ENCODE peak calls at places on chromosomes 16 and 17, in four cellular contexts. One of them, this sample, is unnamed.

GRCh38 chr17:63032141-63032540 is 66.1 kb downstream of the TANC2 start:
- DNase-seq in WTC11: no peak
- DNase-seq in cardiac fibroblast: no peak
- DNase-seq in A673: no peak
- DNase-seq in this sample: no peak

GRCh38 chr17:61409301-61410099 is 9.9 kb downstream of the TBX2 start:
- DNase-seq in WTC11: peak
- DNase-seq in cardiac fibroblast: peak
- DNase-seq in A673: peak
- DNase-seq in this sample: no peak

GRCh38 chr16:31427441-31428276 is 501 bp downstream of the COX6A2 start:
- DNase-seq in cardiac fibroblast: peak
- DNase-seq in A673: peak
- DNase-seq in WTC11: peak
- DNase-seq in this sample: no peak

GRCh38 chr16:49376206-49376605 is 2.6 kb downstream of the C16orf78 start:
- DNase-seq in WTC11: no peak
- DNase-seq in A673: no peak
- DNase-seq in cardiac fibroblast: no peak
- DNase-seq in this sample: no peak

GRCh38 chr17:19719365-19720209 is 3.2 kb upstream of the SLC47A2 start:
- DNase-seq in WTC11: no peak
- DNase-seq in cardiac fibroblast: no peak
- DNase-seq in A673: no peak
- DNase-seq in this sample: no peak

GRCh38 chr17:39617446-39618251 is 9.1 kb upstream of the PPP1R1B start:
- DNase-seq in cardiac fibroblast: peak
- DNase-seq in A673: peak
- DNase-seq in WTC11: no peak
- DNase-seq in this sample: peak

GRCh38 chr17:48628641-48629410 is 2.7 kb upstream of the HOXB9 start:
- DNase-seq in cardiac fibroblast: no peak
- DNase-seq in A673: no peak
- DNase-seq in WTC11: no peak
- DNase-seq in this sample: no peak

GRCh38 chr16:30691907-30692306 is 7.1 kb upstream of the SRCAP start:
- DNase-seq in WTC11: no peak
- DNase-seq in cardiac fibroblast: no peak
- DNase-seq in A673: no peak
- DNase-seq in this sample: no peak

GRCh38 chr17:11140501-11140900 is 100.5 kb upstream of the SHISA6 start:
- DNase-seq in WTC11: no peak
- DNase-seq in cardiac fibroblast: no peak
- DNase-seq in A673: peak
- DNase-seq in this sample: no peak

GRCh38 chr17:77127735-77128361 is 12.9 kb upstream of the SEC14L1 start:
- DNase-seq in WTC11: no peak
- DNase-seq in A673: no peak
- DNase-seq in cardiac fibroblast: peak
- DNase-seq in this sample: no peak

GRCh38 chr16:15970202-15970601 is 20.8 kb downstream of the ABCC1 start:
- DNase-seq in cardiac fibroblast: no peak
- DNase-seq in WTC11: peak
- DNase-seq in A673: no peak
- DNase-seq in this sample: no peak

GRCh38 chr17:8628609-8629169 is 1.8 kb downstream of the MYH10 start:
- DNase-seq in WTC11: no peak
- DNase-seq in A673: no peak
- DNase-seq in cardiac fibroblast: no peak
- DNase-seq in this sample: no peak

GRCh38 chr17:39696731-39697130 is 3.1 kb upstream of the ERBB2 start:
- DNase-seq in A673: no peak
- DNase-seq in WTC11: no peak
- DNase-seq in cardiac fibroblast: no peak
- DNase-seq in this sample: no peak

GRCh38 chr16:12210925-12211869 is 234.7 kb downstream of the SNX29 start:
- DNase-seq in cardiac fibroblast: no peak
- DNase-seq in A673: no peak
- DNase-seq in WTC11: no peak
- DNase-seq in this sample: no peak

GRCh38 chr17:73311428-73311780 is 397 bp downstream of the CDC42EP4 start:
- DNase-seq in WTC11: no peak
- DNase-seq in cardiac fibroblast: no peak
- DNase-seq in A673: peak
- DNase-seq in this sample: no peak

GRCh38 chr17:7070712-7071111 is 9.3 kb downstream of the CLEC10A start:
- DNase-seq in cardiac fibroblast: no peak
- DNase-seq in WTC11: no peak
- DNase-seq in A673: no peak
- DNase-seq in this sample: no peak

GRCh38 chr16:30395155-30395991 is at the start of gene ZNF48:
- DNase-seq in A673: peak
- DNase-seq in cardiac fibroblast: peak
- DNase-seq in WTC11: peak
- DNase-seq in this sample: peak

GRCh38 chr17:50129303-50129945 is 536 bp downstream of the SAMD14 start:
- DNase-seq in A673: peak
- DNase-seq in cardiac fibroblast: peak
- DNase-seq in WTC11: no peak
- DNase-seq in this sample: peak

GRCh38 chr16:57314161-57314785 is 29.8 kb upstream of the PLLP start:
- DNase-seq in A673: no peak
- DNase-seq in WTC11: no peak
- DNase-seq in cardiac fibroblast: no peak
- DNase-seq in this sample: no peak

GRCh38 chr16:27258241-27258734 is 10.3 kb downstream of the NSMCE1 start:
- DNase-seq in cardiac fibroblast: no peak
- DNase-seq in WTC11: no peak
- DNase-seq in A673: no peak
- DNase-seq in this sample: no peak

DNA sequence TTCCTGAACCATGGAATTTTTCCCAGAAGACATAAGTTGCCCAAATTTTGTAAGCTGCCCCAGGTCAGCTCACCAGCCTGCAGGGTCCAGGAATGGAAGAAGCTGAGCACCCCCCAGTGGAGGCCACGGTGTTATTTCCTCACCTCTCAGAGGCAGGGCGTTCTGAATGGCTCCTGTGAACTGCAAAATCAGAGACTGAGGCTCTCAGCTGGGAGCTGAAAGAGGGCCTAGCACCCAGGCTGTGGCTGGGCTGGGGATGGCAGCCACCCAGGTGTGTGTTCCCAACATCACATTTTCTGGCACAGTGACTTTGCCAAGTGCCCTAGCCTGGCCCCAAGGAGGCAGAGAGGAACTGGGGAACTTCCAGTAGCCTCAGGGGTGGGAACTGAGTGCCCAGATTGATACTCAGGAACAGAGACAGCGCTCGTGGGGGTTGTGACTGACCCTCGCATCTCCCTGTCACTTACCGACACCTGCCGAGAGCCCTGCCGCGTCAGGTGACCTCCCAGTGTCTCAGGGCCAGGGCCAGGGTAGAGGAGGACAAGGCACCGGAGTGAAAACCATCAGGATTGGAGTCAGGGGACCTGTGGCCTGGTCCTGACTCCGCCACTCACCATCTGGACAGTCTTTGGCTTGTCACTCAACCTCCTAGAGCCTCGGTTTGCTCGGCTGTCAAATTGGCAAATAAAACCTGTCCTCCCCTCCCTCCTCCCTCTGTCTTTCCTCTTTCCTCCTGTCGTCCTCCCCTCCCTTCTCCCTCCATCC is 11.3 kb downstream of the CACNG4 start:
- DNase-seq in A673: peak
- DNase-seq in WTC11: peak
- DNase-seq in cardiac fibroblast: no peak
- DNase-seq in this sample: no peak
- TF ChIP-seq CTCF in A673: peak
- TF ChIP-seq CTCF in WTC11: no peak
- TF ChIP-seq CTCF in cardiac fibroblast: no peak
- TF ChIP-seq CTCF in this sample: peak

GRCh38 chr16:85513649-85514048 is 99.5 kb upstream of the GSE1 start:
- DNase-seq in A673: no peak
- DNase-seq in WTC11: no peak
- DNase-seq in cardiac fibroblast: no peak
- DNase-seq in this sample: no peak

GRCh38 chr16:85514601-85515318 is 98.4 kb upstream of the GSE1 start:
- DNase-seq in cardiac fibroblast: peak
- DNase-seq in WTC11: no peak
- DNase-seq in A673: peak
- DNase-seq in this sample: no peak

GRCh38 chr16:85515319-85515745 is 97.8 kb upstream of the GSE1 start:
- DNase-seq in A673: peak
- DNase-seq in cardiac fibroblast: no peak
- DNase-seq in WTC11: no peak
- DNase-seq in this sample: no peak

GRCh38 chr16:85513180-85513579 is 99.9 kb upstream of the GSE1 start:
- DNase-seq in cardiac fibroblast: no peak
- DNase-seq in WTC11: no peak
- DNase-seq in A673: no peak
- DNase-seq in this sample: no peak

GRCh38 chr16:85514295-85514600 is 98.9 kb upstream of the GSE1 start:
- DNase-seq in cardiac fibroblast: no peak
- DNase-seq in WTC11: no peak
- DNase-seq in A673: no peak
- DNase-seq in this sample: no peak
- TF ChIP-seq CTCF in cardiac fibroblast: no peak
- TF ChIP-seq CTCF in WTC11: no peak
- TF ChIP-seq CTCF in A673: no peak
- TF ChIP-seq CTCF in this sample: no peak

DNA sequence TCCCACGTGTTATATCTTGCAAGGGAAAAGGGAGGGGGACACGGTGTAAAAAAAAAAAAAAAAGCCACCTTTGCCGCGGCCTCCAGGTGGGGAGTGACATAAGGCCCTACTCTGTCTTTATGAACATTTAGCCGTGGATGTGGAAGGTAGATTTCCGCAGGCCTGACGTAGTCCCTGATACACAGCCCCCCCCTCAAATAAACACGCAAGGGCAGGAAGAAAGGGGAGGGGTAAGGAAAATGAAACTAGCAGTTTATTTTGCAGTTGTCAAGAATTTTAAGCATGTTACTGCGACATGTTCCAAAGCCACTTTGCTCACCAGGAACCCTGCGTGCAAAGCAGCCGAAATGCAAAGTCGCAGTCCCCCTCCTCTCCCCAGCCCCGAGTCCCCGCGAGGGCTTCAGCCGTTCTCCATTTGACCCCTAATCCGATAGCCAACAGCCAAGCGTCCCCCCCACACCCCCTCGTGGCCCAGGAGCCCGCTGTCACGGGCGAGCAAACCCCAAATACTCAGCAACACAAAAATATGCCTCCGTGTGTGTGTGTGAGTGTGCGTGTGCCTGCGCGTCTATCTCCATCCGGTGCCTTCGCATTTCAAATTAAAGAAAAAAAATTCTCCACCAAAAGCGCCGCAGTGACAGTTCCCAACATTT is 1.2 kb downstream of the CBX4 start:
- DNase-seq in A673: no peak
- DNase-seq in cardiac fibroblast: no peak
- DNase-seq in WTC11: no peak
- DNase-seq in this sample: no peak
- TF ChIP-seq CTCF in A673: no peak
- TF ChIP-seq CTCF in cardiac fibroblast: no peak
- TF ChIP-seq CTCF in WTC11: no peak
- TF ChIP-seq CTCF in this sample: no peak

GRCh38 chr16:67544329-67544841 is 15.8 kb downstream of the RIPOR1 start:
- DNase-seq in WTC11: no peak
- DNase-seq in cardiac fibroblast: no peak
- DNase-seq in A673: no peak
- DNase-seq in this sample: no peak
- TF ChIP-seq CTCF in WTC11: no peak
- TF ChIP-seq CTCF in cardiac fibroblast: peak
- TF ChIP-seq CTCF in A673: no peak
- TF ChIP-seq CTCF in this sample: no peak

DNA sequence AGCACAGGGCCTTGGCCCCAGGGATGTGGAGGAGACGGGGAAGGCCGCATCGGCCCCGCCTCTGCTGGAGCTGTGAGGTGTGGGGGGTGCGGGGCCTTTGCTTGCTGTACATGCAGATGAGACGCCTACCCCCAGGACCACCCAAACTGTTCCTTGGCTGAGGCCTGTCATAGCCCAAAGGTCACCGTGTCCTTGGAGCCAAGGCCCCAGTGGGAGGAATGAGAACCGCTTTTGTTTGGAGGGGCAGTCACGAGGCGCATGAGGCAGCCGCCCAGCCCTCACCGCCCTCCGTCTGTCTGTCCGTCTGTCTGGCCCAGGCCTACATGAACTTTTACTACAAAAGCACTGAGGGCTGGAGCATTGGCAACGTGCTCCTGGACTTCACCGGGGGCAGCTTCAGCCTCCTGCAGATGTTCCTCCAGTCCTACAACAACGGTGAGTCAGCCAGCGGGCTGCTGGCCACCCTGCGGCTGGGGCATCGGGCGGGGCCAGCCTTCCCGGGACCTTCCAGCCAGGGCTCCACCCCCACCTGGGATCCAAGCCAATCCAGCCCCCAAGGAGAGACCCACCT is 8.8 kb downstream of the TAX1BP3 start:
- DNase-seq in cardiac fibroblast: peak
- DNase-seq in A673: no peak
- DNase-seq in WTC11: no peak
- DNase-seq in this sample: no peak
- TF ChIP-seq CTCF in cardiac fibroblast: peak
- TF ChIP-seq CTCF in A673: no peak
- TF ChIP-seq CTCF in WTC11: no peak
- TF ChIP-seq CTCF in this sample: no peak

GRCh38 chr17:46191332-46192210 is 1.7 kb downstream of the KANSL1 start:
- DNase-seq in WTC11: no peak
- DNase-seq in A673: peak
- DNase-seq in cardiac fibroblast: peak
- DNase-seq in this sample: no peak
- TF ChIP-seq CTCF in WTC11: no peak
- TF ChIP-seq CTCF in A673: no peak
- TF ChIP-seq CTCF in cardiac fibroblast: no peak
- TF ChIP-seq CTCF in this sample: no peak

GRCh38 chr16:89104303-89104702 is 10.7 kb downstream of the ACSF3 start:
- DNase-seq in cardiac fibroblast: no peak
- DNase-seq in A673: no peak
- DNase-seq in WTC11: no peak
- DNase-seq in this sample: no peak
- TF ChIP-seq CTCF in cardiac fibroblast: no peak
- TF ChIP-seq CTCF in A673: no peak
- TF ChIP-seq CTCF in WTC11: no peak
- TF ChIP-seq CTCF in this sample: no peak

DNA sequence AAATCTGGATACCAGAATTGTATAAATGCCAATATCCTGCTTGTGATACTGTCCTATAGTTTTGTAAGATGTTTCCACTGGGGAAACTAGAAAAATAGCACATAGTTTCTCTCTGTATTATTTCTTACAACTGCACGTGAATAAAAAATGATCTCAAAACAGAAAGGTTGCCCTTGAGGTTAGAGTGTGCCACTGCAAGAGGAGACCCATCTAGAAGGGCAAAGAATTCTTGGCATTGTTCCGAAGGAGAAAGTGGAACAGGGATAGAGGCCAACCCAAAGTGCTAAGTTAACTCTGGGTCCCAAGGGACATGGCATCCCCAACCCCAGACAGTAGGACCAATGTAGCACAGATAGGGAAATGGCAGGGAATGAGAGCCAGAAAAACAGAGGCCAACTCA is 477.5 kb upstream of the HSBP1 start:
- DNase-seq in A673: no peak
- DNase-seq in WTC11: no peak
- DNase-seq in cardiac fibroblast: no peak
- DNase-seq in this sample: no peak
- TF ChIP-seq CTCF in A673: no peak
- TF ChIP-seq CTCF in WTC11: no peak
- TF ChIP-seq CTCF in cardiac fibroblast: no peak
- TF ChIP-seq CTCF in this sample: no peak

GRCh38 chr17:71118039-71118438 is 948.7 kb downstream of the KCNJ2 start:
- DNase-seq in A673: no peak
- DNase-seq in cardiac fibroblast: no peak
- DNase-seq in WTC11: no peak
- DNase-seq in this sample: no peak
- TF ChIP-seq CTCF in A673: no peak
- TF ChIP-seq CTCF in cardiac fibroblast: no peak
- TF ChIP-seq CTCF in WTC11: peak
- TF ChIP-seq CTCF in this sample: peak

This sample was measured in D721Med.